ENCODE peak calls at places on chromosomes 11 and 22, in five cellular contexts. I, X, A, H and V are unnamed samples.

GRCh38 chr11:121670792-121671275 is 218.1 kb upstream of the SORL1-AS1 start:
- DNase-seq in I (no peak), X (no peak), A (no peak), H (no peak), V (no peak)

GRCh38 chr22:37607912-37608476 is 640 bp upstream of the GGA1 start:
- DNase-seq in I (no peak), X (no peak), A (peak), H (no peak), V (no peak)

GRCh38 chr22:19822301-19823117 is 32.2 kb downstream of the GNB1L start:
- DNase-seq in I (no peak), X (no peak), A (no peak), H (peak), V (no peak)

GRCh38 chr11:61138940-61139339 is 22.3 kb downstream of the VPS37C start:
- DNase-seq in I (no peak), X (no peak), A (no peak), H (no peak), V (no peak)

GRCh38 chr11:128810784-128811514 is 56.1 kb downstream of the KCNJ1 start:
- DNase-seq in I (no peak), X (no peak), A (no peak), H (no peak), V (no peak)

GRCh38 chr11:68763181-68763721 is 11.9 kb upstream of the TESMIN start:
- DNase-seq in I (no peak), X (no peak), A (no peak), H (no peak), V (no peak)

GRCh38 chr11:46278387-46279173 is 1.1 kb downstream of the CREB3L1 start:
- DNase-seq in I (no peak), X (no peak), A (peak), H (peak), V (peak)

GRCh38 chr22:48840112-48840949 is 987.3 kb downstream of the BRD1 start:
- DNase-seq in I (no peak), X (no peak), A (no peak), H (no peak), V (no peak)

DNA sequence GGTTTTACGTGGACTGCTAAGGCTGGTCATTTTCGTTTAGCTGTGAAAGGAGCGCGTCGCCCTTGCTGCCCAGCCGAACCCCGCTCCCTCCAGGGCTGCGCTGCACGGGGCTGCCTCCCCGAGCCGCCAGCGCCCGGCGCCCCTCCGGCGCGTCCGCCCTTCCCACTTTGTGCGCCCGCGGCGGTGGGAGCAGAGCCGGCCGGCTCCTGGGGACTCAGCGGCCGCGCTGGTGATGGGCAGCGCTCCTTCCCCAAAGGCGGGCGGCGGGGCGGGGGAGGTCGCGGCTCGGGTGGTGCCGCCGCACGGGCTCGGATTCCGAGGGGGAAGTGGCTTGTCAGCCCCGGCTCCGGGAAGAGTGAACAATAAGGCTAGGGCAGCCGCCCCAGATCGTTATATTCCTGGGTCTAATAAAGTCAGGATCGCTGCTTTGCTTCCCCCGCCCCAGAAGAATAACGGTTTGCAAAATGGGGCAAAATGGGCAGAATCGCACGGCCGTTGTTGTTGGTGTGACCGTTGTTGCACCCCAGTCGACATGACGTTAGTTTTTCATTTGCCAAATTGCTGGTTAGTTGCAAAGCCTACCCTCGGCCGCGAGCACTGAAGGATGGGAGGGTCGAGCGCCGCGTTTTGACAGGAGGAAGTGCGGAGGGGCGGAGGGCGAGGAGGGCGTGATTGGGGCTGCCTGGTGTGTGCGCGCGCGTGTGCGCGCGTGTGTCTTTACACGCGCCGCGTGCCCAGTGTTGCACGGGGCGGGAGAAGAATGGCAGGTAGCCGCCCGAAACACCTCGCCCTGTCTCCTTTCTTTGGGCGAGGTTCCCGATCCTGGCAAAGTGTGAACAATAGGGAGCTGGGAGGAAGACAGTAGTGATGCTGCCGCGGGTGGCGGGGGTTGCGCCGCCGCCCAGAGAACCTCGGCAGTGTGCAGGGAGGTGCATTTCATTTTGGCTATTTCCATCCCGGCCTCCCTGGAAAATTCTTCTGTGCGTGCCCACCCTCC is 829 bp downstream of the NCAM1 start:
- DNase-seq in I (no peak), X (no peak), A (no peak), H (peak), V (no peak)
- TF ChIP-seq EP300 in I (no peak), X (no peak), A (no peak), H (no peak), V (no peak)

GRCh38 chr22:28883657-28883916 is 215 bp downstream of the ZNRF3 start:
- DNase-seq in I (no peak), X (no peak), A (no peak), H (no peak), V (no peak)
- TF ChIP-seq EP300 in I (no peak), X (no peak), A (no peak), H (no peak), V (no peak)

DNA sequence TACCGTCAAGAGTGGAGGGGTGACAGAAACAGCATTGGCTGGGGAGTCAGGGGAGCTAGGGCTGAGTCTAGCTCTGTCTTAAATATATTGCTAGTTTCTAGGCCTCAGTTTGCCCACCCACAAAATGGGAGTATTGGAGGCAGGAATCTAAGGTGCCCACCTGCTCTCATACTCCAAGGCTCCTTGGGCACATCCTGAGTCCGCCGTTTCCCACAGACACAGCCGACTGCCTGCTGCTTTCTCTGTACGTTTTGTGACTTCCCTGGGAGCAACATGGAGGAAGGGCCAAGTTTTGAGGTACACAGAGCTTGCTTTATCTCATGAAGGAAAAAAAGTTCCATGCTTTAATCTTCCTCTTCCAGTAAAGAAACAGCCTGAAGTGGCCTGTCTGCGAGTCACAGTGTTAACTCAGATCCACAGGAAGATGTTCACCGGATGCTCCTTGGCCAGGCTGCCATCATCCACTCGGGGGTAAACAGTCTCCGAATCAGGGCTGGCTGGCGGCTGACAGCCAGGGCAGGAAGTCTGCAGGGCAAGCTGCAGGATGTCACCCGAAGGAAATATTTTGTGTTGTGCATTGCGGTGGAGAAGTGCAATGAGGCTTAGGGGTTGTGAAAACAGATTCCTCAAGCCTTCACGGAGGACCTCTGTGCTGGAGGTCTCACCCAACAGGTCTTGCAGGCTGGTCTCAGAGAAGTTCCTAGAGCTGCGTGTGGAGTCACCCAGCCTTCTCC is 11.1 kb upstream of the CERK start:
- DNase-seq in I (no peak), X (no peak), A (no peak), H (no peak), V (no peak)
- TF ChIP-seq EP300 in I (no peak), X (no peak), A (no peak), H (no peak), V (no peak)

GRCh38 chr11:58832246-58832645 is 12.3 kb downstream of the GLYATL2 start:
- DNase-seq in I (no peak), X (no peak), A (no peak), H (no peak), V (no peak)

DNA sequence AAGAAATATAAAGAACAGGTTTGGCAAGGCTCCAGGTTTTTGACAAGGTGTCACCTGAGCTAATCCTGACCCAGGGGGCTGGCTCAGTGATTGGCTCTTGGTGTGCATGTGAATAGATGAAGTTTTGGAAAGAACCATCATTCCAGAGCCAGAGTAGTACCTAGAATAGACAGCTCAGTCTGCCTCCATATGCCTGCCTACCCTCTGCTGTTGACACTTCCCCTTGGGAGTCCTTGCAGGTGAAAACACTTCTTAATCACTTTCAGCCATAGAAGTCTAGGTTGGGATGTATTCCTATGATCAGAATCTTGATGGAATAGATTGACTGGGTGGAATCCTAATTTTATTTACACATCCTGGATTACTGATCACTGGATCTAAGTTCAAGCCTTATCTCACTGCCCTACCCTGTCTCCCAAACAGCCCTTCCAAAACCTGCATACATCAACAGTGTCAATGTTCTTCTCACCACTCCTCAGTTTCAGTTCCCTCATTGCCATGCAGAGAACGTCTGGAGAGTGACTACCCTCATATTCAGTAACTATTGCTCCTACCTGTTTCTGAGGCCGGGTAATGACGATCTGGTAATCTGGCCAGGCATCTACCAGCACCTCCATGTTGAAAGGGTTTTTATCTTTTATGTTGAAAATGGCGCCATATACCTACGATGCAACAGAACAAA is 6.7 kb downstream of the GLYATL2 start:
- DNase-seq in I (no peak), X (no peak), A (no peak), H (no peak), V (no peak)
- TF ChIP-seq EP300 in I (no peak), X (no peak), A (no peak), H (no peak), V (no peak)

GRCh38 chr22:50184541-50185383 is 951 bp upstream of the TRABD start:
- DNase-seq in I (no peak), X (no peak), A (no peak), H (peak), V (no peak)
- TF ChIP-seq EP300 in I (no peak), X (no peak), A (no peak), H (no peak), V (no peak)

GRCh38 chr11:44901782-44902181 is 48.9 kb downstream of the TP53I11 start:
- DNase-seq in I (no peak), X (no peak), A (no peak), H (no peak), V (no peak)
- TF ChIP-seq EP300 in I (no peak), X (no peak), A (no peak), H (no peak), V (no peak)

GRCh38 chr11:33723238-33723881 is 12.9 kb downstream of the CD59 start:
- DNase-seq in I (no peak), X (no peak), A (peak), H (no peak), V (no peak)
- TF ChIP-seq EP300 in I (peak), X (no peak), A (peak), H (no peak), V (no peak)

GRCh38 chr11:119378851-119379465 is 2.5 kb downstream of the USP2 start:
- DNase-seq in I (no peak), X (no peak), A (peak), H (no peak), V (peak)

GRCh38 chr11:119380816-119381185 is 689 bp downstream of the USP2 start:
- DNase-seq in I (no peak), X (peak), A (peak), H (peak), V (peak)

GRCh38 chr11:119380160-119380815 is 1.2 kb downstream of the USP2 start:
- DNase-seq in I (no peak), X (peak), A (peak), H (no peak), V (no peak)

GRCh38 chr11:119382101-119382500 is 611 bp upstream of the USP2 start:
- DNase-seq in I (no peak), X (no peak), A (peak), H (no peak), V (no peak)

DNA sequence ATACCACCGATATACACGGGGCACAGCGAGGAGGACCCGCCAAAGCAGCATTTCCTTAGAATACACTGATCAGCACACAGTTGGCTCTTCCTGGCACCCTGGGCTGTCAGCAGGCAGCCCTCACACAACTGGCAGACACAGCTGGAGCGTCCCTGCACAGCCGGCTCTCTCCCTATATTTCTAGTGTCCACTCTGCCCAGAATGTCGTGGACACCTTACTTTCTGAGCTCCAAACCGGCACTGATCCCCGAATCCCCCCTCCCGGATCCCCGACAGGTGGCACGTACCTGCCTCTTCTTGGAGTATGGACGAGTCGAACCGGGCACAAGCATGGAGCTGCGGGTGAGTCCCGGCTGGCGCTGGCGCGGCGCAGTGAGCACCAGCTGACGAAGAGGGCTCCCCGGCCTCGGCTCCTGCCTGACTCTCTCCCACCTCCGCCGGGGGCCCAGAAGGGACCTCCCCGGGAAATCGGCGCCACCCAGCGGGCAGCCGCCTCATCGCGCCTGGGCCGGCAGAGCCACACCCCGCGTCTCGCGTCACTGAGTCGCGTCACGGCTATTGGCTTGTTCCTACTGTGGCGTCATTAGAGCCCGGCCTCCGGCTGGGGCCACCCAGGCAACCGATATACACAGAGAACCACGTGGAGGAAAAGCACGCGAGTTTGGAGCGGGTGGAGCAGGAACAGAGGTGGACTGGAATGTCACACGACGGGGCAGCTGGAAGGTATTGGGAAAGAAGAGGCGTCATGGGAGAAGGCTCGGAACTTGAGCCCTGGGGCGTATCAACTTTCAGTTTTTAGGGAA is at the start of gene USP2:
- DNase-seq in I (peak), X (peak), A (peak), H (peak), V (no peak)
- TF ChIP-seq EP300 in I (peak), X (peak), A (peak), H (peak), V (no peak)